ENCODE peak calls at places on chromosomes 13 and 19, in nine cellular contexts. W, U, L, E, K, S, Y, I and J are unnamed samples.
A peak's percentile ranks its signal among the peaks of the same experiment; 100 is the strongest.

GRCh38 chr19:45971260-45971902 is 2.3 kb downstream of the NOVA2 start:
- DNase-seq in W (no peak), U (no peak), L (no peak), E (no peak), K (no peak), S (peak; percentile 53), Y (no peak), I (no peak), J (no peak)

GRCh38 chr13:48853381-48854102 is 122.2 kb upstream of the FNDC3A start:
- DNase-seq in W (no peak), U (no peak), L (no peak), E (no peak), K (no peak), S (peak; percentile 18), Y (peak; percentile 51), I (no peak), J (no peak)

GRCh38 chr19:31103228-31103627 is 246.0 kb downstream of the TSHZ3 start:
- DNase-seq in W (no peak), U (no peak), L (no peak), E (no peak), K (no peak), S (no peak), Y (no peak), I (no peak), J (no peak)

GRCh38 chr19:23437901-23438300 is 42.6 kb upstream of the ZNF91 start:
- DNase-seq in W (no peak), U (no peak), L (peak; percentile 22), E (no peak), K (no peak), S (no peak), Y (no peak), I (no peak), J (peak; percentile 12)

GRCh38 chr19:35718345-35719041 is 690 bp downstream of the KMT2B start:
- DNase-seq in W (peak; percentile 10), U (no peak), L (peak; percentile 46), E (peak; percentile 81), K (peak; percentile 29), S (no peak), Y (no peak), I (peak; percentile 35), J (no peak)

GRCh38 chr13:34416833-34417425 is 525.1 kb upstream of the NBEA start:
- DNase-seq in W (peak; percentile 78), U (no peak), L (no peak), E (no peak), K (no peak), S (peak; percentile 70), Y (peak; percentile 96), I (no peak), J (peak; percentile 81)

GRCh38 chr13:31114641-31115040 is 47.1 kb downstream of the HSPH1 start:
- DNase-seq in W (no peak), U (no peak), L (no peak), E (no peak), K (no peak), S (no peak), Y (no peak), I (no peak), J (no peak)

GRCh38 chr13:111893607-111894443 is 173.1 kb upstream of the SOX1 start:
- DNase-seq in W (no peak), U (no peak), L (no peak), E (peak; percentile 72), K (no peak), S (no peak), Y (no peak), I (no peak), J (no peak)

GRCh38 chr13:100818706-100819105 is 144.1 kb upstream of the TMTC4 start:
- DNase-seq in W (no peak), U (peak; percentile 48), L (no peak), E (no peak), K (no peak), S (no peak), Y (peak; percentile 85), I (no peak), J (no peak)

GRCh38 chr13:50419896-50420295 is 404.7 kb downstream of the KCNRG start:
- DNase-seq in W (no peak), U (no peak), L (no peak), E (no peak), K (no peak), S (peak; percentile 63), Y (peak; percentile 61), I (no peak), J (no peak)

GRCh38 chr13:94268661-94269060 is 210.8 kb downstream of the DCT start:
- DNase-seq in W (no peak), U (no peak), L (no peak), E (no peak), K (no peak), S (no peak), Y (no peak), I (no peak), J (no peak)

GRCh38 chr19:7366701-7367420 is 18.1 kb downstream of the ARHGEF18 start:
- DNase-seq in W (peak; percentile 46), U (no peak), L (peak; percentile 74), E (no peak), K (no peak), S (no peak), Y (peak; percentile 50), I (no peak), J (peak; percentile 16)

GRCh38 chr19:55867101-55867500 is 30.8 kb downstream of the NLRP4 start:
- DNase-seq in W (no peak), U (no peak), L (no peak), E (no peak), K (no peak), S (no peak), Y (no peak), I (no peak), J (no peak)

GRCh38 chr19:15115080-15115479 is 7.9 kb downstream of the SYDE1 start:
- DNase-seq in W (no peak), U (peak; percentile 48), L (no peak), E (no peak), K (no peak), S (peak; percentile 85), Y (peak; percentile 52), I (no peak), J (peak; percentile 42)

GRCh38 chr19:32889137-32889934 is 19.8 kb upstream of the SLC7A9 start:
- DNase-seq in W (no peak), U (no peak), L (no peak), E (no peak), K (no peak), S (no peak), Y (no peak), I (no peak), J (no peak)

GRCh38 chr13:61414686-61415664 is 674 bp downstream of the PCDH20 start:
- DNase-seq in W (peak; percentile 85), U (peak; percentile 54), L (no peak), E (no peak), K (peak; percentile 68), S (peak; percentile 12), Y (no peak), I (peak; percentile 77), J (no peak)

GRCh38 chr19:50659318-50660082 is 10.3 kb downstream of the C19orf81 start:
- DNase-seq in W (no peak), U (no peak), L (no peak), E (no peak), K (no peak), S (no peak), Y (no peak), I (no peak), J (no peak)

GRCh38 chr19:50657222-50657669 is 8.0 kb downstream of the C19orf81 start:
- DNase-seq in W (no peak), U (no peak), L (no peak), E (no peak), K (no peak), S (no peak), Y (no peak), I (no peak), J (no peak)

GRCh38 chr19:50657672-50658437 is 8.6 kb downstream of the C19orf81 start:
- DNase-seq in W (peak; percentile 48), U (peak; percentile 99), L (peak; percentile 72), E (peak; percentile 81), K (peak; percentile 15), S (peak; percentile 80), Y (peak; percentile 94), I (peak; percentile 95), J (peak; percentile 93)

GRCh38 chr19:50660083-50660366 is 10.8 kb downstream of the C19orf81 start:
- DNase-seq in W (no peak), U (no peak), L (no peak), E (no peak), K (no peak), S (no peak), Y (no peak), I (no peak), J (no peak)

GRCh38 chr19:50658438-50659317 is 9.4 kb downstream of the C19orf81 start:
- DNase-seq in W (no peak), U (peak; percentile 85), L (no peak), E (no peak), K (no peak), S (peak; percentile 54), Y (peak; percentile 40), I (peak; percentile 80), J (no peak)
- TF ChIP-seq CTCF in W (no peak), U (no peak), L (no peak), E (no peak), K (no peak), S (no peak), Y (no peak), I (no peak), J (no peak)

GRCh38 chr19:48807590-48808308 is 3.1 kb downstream of the BCAT2 start:
- DNase-seq in W (no peak), U (no peak), L (no peak), E (no peak), K (no peak), S (no peak), Y (no peak), I (no peak), J (no peak)
- TF ChIP-seq CTCF in W (no peak), U (no peak), L (peak; percentile 5), E (no peak), K (peak; percentile 17), S (no peak), Y (peak; percentile 0), I (no peak), J (peak; percentile 6)

GRCh38 chr13:24624363-24624762 is 55.8 kb upstream of the ATP12A start:
- DNase-seq in W (no peak), U (no peak), L (no peak), E (no peak), K (no peak), S (no peak), Y (no peak), I (no peak), J (no peak)
- TF ChIP-seq CTCF in W (no peak), U (no peak), L (no peak), E (no peak), K (no peak), S (no peak), Y (no peak), I (no peak), J (no peak)

DNA sequence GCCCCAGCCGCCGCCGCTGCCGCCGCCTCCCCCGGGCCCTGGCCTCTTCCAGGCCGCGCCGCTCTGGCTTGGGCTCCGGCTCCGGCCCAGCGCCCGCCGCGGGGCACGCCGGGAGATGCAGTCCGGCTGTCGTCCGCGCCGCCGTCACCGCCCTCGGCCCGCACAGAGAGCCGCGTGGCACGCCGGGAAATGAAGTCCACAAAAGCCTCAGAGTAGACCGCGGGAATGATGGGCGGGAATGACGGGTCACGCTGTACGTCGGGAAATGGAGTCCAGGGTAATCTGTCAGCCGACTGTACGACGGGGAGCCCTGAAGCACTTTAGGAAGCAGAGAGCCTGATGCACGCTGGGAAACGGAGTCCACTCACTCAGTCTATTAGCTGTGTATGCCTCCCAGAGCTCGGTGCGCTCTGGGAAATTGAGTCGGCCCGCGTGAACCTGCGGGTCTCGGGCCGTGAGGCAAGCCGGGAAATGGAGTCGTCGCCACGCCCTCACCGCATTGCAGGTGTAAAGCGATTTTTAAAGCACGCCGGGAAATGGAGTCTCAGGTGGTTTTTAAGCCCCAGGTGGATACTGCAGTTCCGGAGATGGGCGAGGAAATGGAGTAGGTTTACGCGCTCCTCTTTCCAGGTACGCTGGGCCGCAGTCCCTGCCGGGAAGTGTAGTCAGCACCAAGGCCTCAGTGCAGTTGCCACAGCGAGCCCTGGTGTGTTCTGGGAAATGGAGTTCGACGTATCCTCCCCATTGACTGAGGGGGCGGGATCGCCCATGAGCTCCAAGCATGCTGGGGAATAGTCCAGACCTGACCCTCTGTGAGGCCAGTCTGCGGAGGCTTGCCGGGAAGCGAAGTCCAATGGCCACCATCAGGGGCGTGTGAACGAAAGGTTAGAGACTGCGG is at the start of gene GSK3A:
- DNase-seq in W (peak; percentile 98), U (peak; percentile 100), L (peak; percentile 98), E (peak; percentile 99), K (peak; percentile 97), S (peak; percentile 99), Y (peak; percentile 99), I (peak; percentile 99), J (peak; percentile 99)
- TF ChIP-seq CTCF in W (no peak), U (no peak), L (no peak), E (no peak), K (no peak), S (no peak), Y (peak; percentile 12), I (peak; percentile 13), J (no peak)